ENCODE peak calls at places on chromosomes 1 and 21, in six cellular contexts. One of them, this sample, is unnamed.

GRCh38 chr21:39568380-39568779 is 44.4 kb upstream of the B3GALT5 start:
- DNase-seq in HFF-Myc: no peak
- DNase-seq in coronary artery: no peak
- DNase-seq in retinal pigment epithelial cell: no peak
- DNase-seq in PC-3: no peak
- DNase-seq in lung: no peak
- DNase-seq in this sample: no peak

GRCh38 chr1:157784801-157785200 is 7.9 kb upstream of the FCRL2 start:
- DNase-seq in HFF-Myc: no peak
- DNase-seq in coronary artery: no peak
- DNase-seq in retinal pigment epithelial cell: no peak
- DNase-seq in PC-3: no peak
- DNase-seq in lung: no peak
- DNase-seq in this sample: no peak

GRCh38 chr1:63912643-63913042 is 138.8 kb downstream of the ROR1 start:
- DNase-seq in HFF-Myc: no peak
- DNase-seq in coronary artery: no peak
- DNase-seq in retinal pigment epithelial cell: no peak
- DNase-seq in PC-3: no peak
- DNase-seq in lung: no peak
- DNase-seq in this sample: no peak

GRCh38 chr21:37627074-37627473 is 260.5 kb downstream of the DYRK1A start:
- DNase-seq in HFF-Myc: no peak
- DNase-seq in coronary artery: no peak
- DNase-seq in retinal pigment epithelial cell: no peak
- DNase-seq in PC-3: no peak
- DNase-seq in lung: no peak
- DNase-seq in this sample: no peak

GRCh38 chr21:26127918-26128317 is 42.7 kb downstream of the APP start:
- DNase-seq in HFF-Myc: no peak
- DNase-seq in coronary artery: no peak
- DNase-seq in retinal pigment epithelial cell: no peak
- DNase-seq in PC-3: peak; percentile 46
- DNase-seq in lung: no peak
- DNase-seq in this sample: no peak

GRCh38 chr1:39691383-39692151 is at the start of gene HPCAL4:
- DNase-seq in HFF-Myc: peak; percentile 25
- DNase-seq in coronary artery: peak; percentile 89
- DNase-seq in retinal pigment epithelial cell: peak; percentile 47
- DNase-seq in PC-3: peak; percentile 84
- DNase-seq in lung: peak; percentile 94
- DNase-seq in this sample: peak; percentile 85

GRCh38 chr21:36430841-36431240 is 45.6 kb downstream of the CHAF1B start:
- DNase-seq in HFF-Myc: no peak
- DNase-seq in coronary artery: no peak
- DNase-seq in retinal pigment epithelial cell: no peak
- DNase-seq in PC-3: no peak
- DNase-seq in lung: no peak
- DNase-seq in this sample: no peak

GRCh38 chr1:156931553-156931952 is 11.1 kb downstream of the LRRC71 start:
- DNase-seq in HFF-Myc: no peak
- DNase-seq in coronary artery: no peak
- DNase-seq in retinal pigment epithelial cell: no peak
- DNase-seq in PC-3: no peak
- DNase-seq in lung: no peak
- DNase-seq in this sample: no peak

GRCh38 chr1:203797948-203798347 is 2.5 kb downstream of the ZBED6 start:
- DNase-seq in HFF-Myc: no peak
- DNase-seq in coronary artery: no peak
- DNase-seq in retinal pigment epithelial cell: no peak
- DNase-seq in PC-3: peak; percentile 39
- DNase-seq in lung: no peak
- DNase-seq in this sample: no peak

GRCh38 chr1:39158330-39159086 is 46.0 kb upstream of the MACF1 start:
- DNase-seq in HFF-Myc: no peak
- DNase-seq in coronary artery: no peak
- DNase-seq in retinal pigment epithelial cell: no peak
- DNase-seq in PC-3: peak; percentile 91
- DNase-seq in lung: peak; percentile 46
- DNase-seq in this sample: no peak

GRCh38 chr1:4307468-4307845 is 347.0 kb upstream of the AJAP1 start:
- DNase-seq in HFF-Myc: no peak
- DNase-seq in coronary artery: peak; percentile 24
- DNase-seq in retinal pigment epithelial cell: no peak
- DNase-seq in PC-3: no peak
- DNase-seq in lung: no peak
- DNase-seq in this sample: no peak

GRCh38 chr1:5727191-5727590 is 265.0 kb downstream of the NPHP4 start:
- DNase-seq in HFF-Myc: no peak
- DNase-seq in coronary artery: no peak
- DNase-seq in retinal pigment epithelial cell: no peak
- DNase-seq in PC-3: no peak
- DNase-seq in lung: no peak
- DNase-seq in this sample: no peak

GRCh38 chr1:242546849-242547724 is 22.6 kb upstream of the PLD5 start:
- DNase-seq in HFF-Myc: no peak
- DNase-seq in coronary artery: no peak
- DNase-seq in retinal pigment epithelial cell: no peak
- DNase-seq in PC-3: peak; percentile 36
- DNase-seq in lung: no peak
- DNase-seq in this sample: no peak

GRCh38 chr1:62356257-62356835 is 37.1 kb upstream of the KANK4 start:
- DNase-seq in HFF-Myc: peak; percentile 57
- DNase-seq in coronary artery: no peak
- DNase-seq in retinal pigment epithelial cell: peak; percentile 29
- DNase-seq in PC-3: peak; percentile 90
- DNase-seq in lung: peak; percentile 34
- DNase-seq in this sample: no peak

GRCh38 chr1:225995919-225996864 is 3.0 kb downstream of the SDE2 start:
- DNase-seq in HFF-Myc: no peak
- DNase-seq in coronary artery: no peak
- DNase-seq in retinal pigment epithelial cell: no peak
- DNase-seq in PC-3: no peak
- DNase-seq in lung: no peak
- DNase-seq in this sample: no peak

GRCh38 chr1:151980287-151981177 is 13.1 kb downstream of the S100A10 start:
- DNase-seq in HFF-Myc: no peak
- DNase-seq in coronary artery: peak; percentile 76
- DNase-seq in retinal pigment epithelial cell: peak; percentile 87
- DNase-seq in PC-3: peak; percentile 89
- DNase-seq in lung: no peak
- DNase-seq in this sample: no peak

GRCh38 chr1:67893126-67893495 is 59.8 kb upstream of the GNG12 start:
- DNase-seq in HFF-Myc: no peak
- DNase-seq in coronary artery: no peak
- DNase-seq in retinal pigment epithelial cell: no peak
- DNase-seq in PC-3: no peak
- DNase-seq in lung: no peak
- DNase-seq in this sample: no peak

GRCh38 chr1:24363994-24364393 is 44.8 kb downstream of the GRHL3 start:
- DNase-seq in HFF-Myc: no peak
- DNase-seq in coronary artery: no peak
- DNase-seq in retinal pigment epithelial cell: no peak
- DNase-seq in PC-3: no peak
- DNase-seq in lung: no peak
- DNase-seq in this sample: no peak

GRCh38 chr1:172180886-172181285 is 239.6 kb upstream of the C1orf105 start:
- DNase-seq in HFF-Myc: no peak
- DNase-seq in coronary artery: no peak
- DNase-seq in retinal pigment epithelial cell: no peak
- DNase-seq in PC-3: no peak
- DNase-seq in lung: no peak
- DNase-seq in this sample: peak; percentile 31

GRCh38 chr1:145782166-145783099 is 41.5 kb downstream of the RNF115 start:
- DNase-seq in HFF-Myc: peak; percentile 61
- DNase-seq in coronary artery: no peak
- DNase-seq in retinal pigment epithelial cell: peak; percentile 42
- DNase-seq in PC-3: peak; percentile 97
- DNase-seq in lung: no peak
- DNase-seq in this sample: no peak

GRCh38 chr1:226635456-226635941 is 86.9 kb downstream of the STUM start:
- DNase-seq in HFF-Myc: no peak
- DNase-seq in coronary artery: peak; percentile 68
- DNase-seq in retinal pigment epithelial cell: no peak
- DNase-seq in PC-3: peak; percentile 96
- DNase-seq in lung: no peak
- DNase-seq in this sample: no peak

GRCh38 chr1:101357444-101357986 is 120.7 kb downstream of the S1PR1 start:
- DNase-seq in HFF-Myc: peak; percentile 64
- DNase-seq in coronary artery: no peak
- DNase-seq in retinal pigment epithelial cell: peak; percentile 22
- DNase-seq in PC-3: peak; percentile 89
- DNase-seq in lung: peak; percentile 63
- DNase-seq in this sample: peak; percentile 75

GRCh38 chr1:12741946-12742345 is 4.1 kb upstream of the CFAP107 start:
- DNase-seq in HFF-Myc: no peak
- DNase-seq in coronary artery: no peak
- DNase-seq in retinal pigment epithelial cell: no peak
- DNase-seq in PC-3: no peak
- DNase-seq in lung: no peak
- DNase-seq in this sample: no peak

GRCh38 chr1:68140536-68140935 is 90.1 kb upstream of the DIRAS3 start:
- DNase-seq in HFF-Myc: no peak
- DNase-seq in coronary artery: no peak
- DNase-seq in retinal pigment epithelial cell: peak; percentile 24
- DNase-seq in PC-3: no peak
- DNase-seq in lung: no peak
- DNase-seq in this sample: no peak

GRCh38 chr1:6101826-6102225 is 56.1 kb downstream of the KCNAB2 start:
- DNase-seq in HFF-Myc: no peak
- DNase-seq in coronary artery: no peak
- DNase-seq in retinal pigment epithelial cell: no peak
- DNase-seq in PC-3: no peak
- DNase-seq in lung: no peak
- DNase-seq in this sample: no peak

GRCh38 chr1:55965981-55966461 is 613.3 kb downstream of the PLPP3 start:
- DNase-seq in HFF-Myc: no peak
- DNase-seq in coronary artery: no peak
- DNase-seq in retinal pigment epithelial cell: no peak
- DNase-seq in PC-3: peak; percentile 73
- DNase-seq in lung: no peak
- DNase-seq in this sample: no peak

GRCh38 chr1:41109316-41110263 is 88.1 kb upstream of the SLFNL1 start:
- DNase-seq in HFF-Myc: peak; percentile 48
- DNase-seq in coronary artery: peak; percentile 82
- DNase-seq in retinal pigment epithelial cell: peak; percentile 77
- DNase-seq in PC-3: peak; percentile 83
- DNase-seq in lung: peak; percentile 50
- DNase-seq in this sample: no peak

GRCh38 chr1:220906561-220907334 is 27.5 kb downstream of the HLX start:
- DNase-seq in HFF-Myc: no peak
- DNase-seq in coronary artery: no peak
- DNase-seq in retinal pigment epithelial cell: no peak
- DNase-seq in PC-3: peak; percentile 94
- DNase-seq in lung: no peak
- DNase-seq in this sample: no peak

GRCh38 chr1:32828341-32828740 is 10.9 kb downstream of the S100PBP start:
- DNase-seq in HFF-Myc: no peak
- DNase-seq in coronary artery: no peak
- DNase-seq in retinal pigment epithelial cell: no peak
- DNase-seq in PC-3: peak; percentile 37
- DNase-seq in lung: no peak
- DNase-seq in this sample: no peak

GRCh38 chr1:152906023-152906565 is 2.3 kb upstream of the IVL start:
- DNase-seq in HFF-Myc: no peak
- DNase-seq in coronary artery: no peak
- DNase-seq in retinal pigment epithelial cell: peak; percentile 98
- DNase-seq in PC-3: peak; percentile 87
- DNase-seq in lung: no peak
- DNase-seq in this sample: no peak

GRCh38 chr1:111197598-111198289 is 2.7 kb downstream of the DENND2D start:
- DNase-seq in HFF-Myc: no peak
- DNase-seq in coronary artery: no peak
- DNase-seq in retinal pigment epithelial cell: no peak
- DNase-seq in PC-3: peak; percentile 38
- DNase-seq in lung: no peak
- DNase-seq in this sample: no peak

GRCh38 chr1:26127235-26128163 is 15.9 kb downstream of the PDIK1L start:
- DNase-seq in HFF-Myc: no peak
- DNase-seq in coronary artery: no peak
- DNase-seq in retinal pigment epithelial cell: no peak
- DNase-seq in PC-3: no peak
- DNase-seq in lung: no peak
- DNase-seq in this sample: no peak

GRCh38 chr1:15923241-15923640 is 52.7 kb downstream of the ZBTB17 start:
- DNase-seq in HFF-Myc: no peak
- DNase-seq in coronary artery: no peak
- DNase-seq in retinal pigment epithelial cell: peak; percentile 59
- DNase-seq in PC-3: peak; percentile 55
- DNase-seq in lung: no peak
- DNase-seq in this sample: no peak

GRCh38 chr1:45230537-45230936 is 24.1 kb upstream of the ZSWIM5 start:
- DNase-seq in HFF-Myc: no peak
- DNase-seq in coronary artery: no peak
- DNase-seq in retinal pigment epithelial cell: no peak
- DNase-seq in PC-3: peak; percentile 40
- DNase-seq in lung: no peak
- DNase-seq in this sample: no peak
- TF ChIP-seq CTCF in HFF-Myc: no peak
- TF ChIP-seq CTCF in coronary artery: no peak
- TF ChIP-seq CTCF in retinal pigment epithelial cell: no peak
- TF ChIP-seq CTCF in PC-3: peak; percentile 45
- TF ChIP-seq CTCF in lung: no peak
- TF ChIP-seq CTCF in this sample: no peak

GRCh38 chr1:184428604-184429003 is 41.8 kb downstream of the C1orf21 start:
- DNase-seq in HFF-Myc: no peak
- DNase-seq in coronary artery: no peak
- DNase-seq in retinal pigment epithelial cell: no peak
- DNase-seq in PC-3: no peak
- DNase-seq in lung: no peak
- DNase-seq in this sample: no peak
- TF ChIP-seq CTCF in HFF-Myc: no peak
- TF ChIP-seq CTCF in coronary artery: no peak
- TF ChIP-seq CTCF in retinal pigment epithelial cell: no peak
- TF ChIP-seq CTCF in PC-3: peak; percentile 15
- TF ChIP-seq CTCF in lung: no peak
- TF ChIP-seq CTCF in this sample: no peak

DNA sequence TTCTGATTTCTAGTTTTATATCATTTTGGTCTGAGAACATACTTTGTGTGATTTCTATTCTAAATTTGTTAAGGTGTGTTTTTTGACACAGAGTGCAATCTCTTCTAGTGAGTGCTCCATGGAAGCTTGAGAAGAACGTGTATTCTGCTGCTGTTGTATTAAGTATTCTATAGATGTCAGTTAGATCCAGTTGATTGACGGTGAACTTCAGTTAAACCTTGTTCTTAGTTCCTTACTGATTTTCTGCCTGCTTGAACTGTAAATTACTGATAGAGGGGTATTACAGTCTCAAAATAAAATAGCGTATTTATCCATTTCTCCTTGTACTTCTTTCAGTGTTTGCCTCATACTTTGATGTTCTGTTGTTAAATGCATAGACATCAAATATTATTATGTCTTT is 248.1 kb upstream of the GREM2 start:
- DNase-seq in HFF-Myc: no peak
- DNase-seq in coronary artery: no peak
- DNase-seq in retinal pigment epithelial cell: no peak
- DNase-seq in PC-3: no peak
- DNase-seq in lung: no peak
- DNase-seq in this sample: no peak
- TF ChIP-seq CTCF in HFF-Myc: no peak
- TF ChIP-seq CTCF in coronary artery: no peak
- TF ChIP-seq CTCF in retinal pigment epithelial cell: no peak
- TF ChIP-seq CTCF in PC-3: no peak
- TF ChIP-seq CTCF in lung: no peak
- TF ChIP-seq CTCF in this sample: no peak

GRCh38 chr1:21703318-21703963 is 34.3 kb upstream of the RAP1GAP start:
- DNase-seq in HFF-Myc: no peak
- DNase-seq in coronary artery: no peak
- DNase-seq in retinal pigment epithelial cell: no peak
- DNase-seq in PC-3: peak; percentile 45
- DNase-seq in lung: no peak
- DNase-seq in this sample: peak; percentile 14
- TF ChIP-seq CTCF in HFF-Myc: peak; percentile 44
- TF ChIP-seq CTCF in coronary artery: no peak
- TF ChIP-seq CTCF in retinal pigment epithelial cell: peak; percentile 60
- TF ChIP-seq CTCF in PC-3: peak; percentile 73
- TF ChIP-seq CTCF in lung: no peak
- TF ChIP-seq CTCF in this sample: no peak